ENCODE peak calls at places on chromosomes 1 and 21, in eight cellular contexts. Z is HEK293T, V is right atrium auricular region, K is Calu3, T is NCI-H774, A is germinal center, P is neural crest cell, H is NAMALWA. L is an unnamed sample.

GRCh38 chr21:36668713-36669112 is 30.2 kb upstream of the SIM2 start:
- DNase-seq in Z (no peak), V (no peak), K (no peak), T (no peak), A (no peak), P (no peak), H (no peak), L (no peak)

GRCh38 chr21:41948901-41949300 is 4.9 kb downstream of the C2CD2 start:
- DNase-seq in Z (no peak), V (no peak), K (no peak), T (no peak), A (no peak), P (no peak), H (no peak), L (no peak)

GRCh38 chr21:32411366-32412161 is 942 bp upstream of the EVA1C start:
- DNase-seq in Z (no peak), V (peak; percentile 96), K (peak; percentile 45), T (peak; percentile 52), A (peak; percentile 9), P (no peak), H (no peak), L (peak; percentile 46)

GRCh38 chr1:30867537-30867936 is 41.0 kb downstream of the SDC3 start:
- DNase-seq in Z (no peak), V (no peak), K (no peak), T (no peak), A (no peak), P (no peak), H (no peak), L (no peak)

GRCh38 chr1:57067863-57068262 is 102.0 kb upstream of the C8B start:
- DNase-seq in Z (no peak), V (no peak), K (no peak), T (no peak), A (no peak), P (no peak), H (no peak), L (no peak)

GRCh38 chr1:71861022-71861421 is 421.3 kb downstream of the NEGR1 start:
- DNase-seq in Z (no peak), V (no peak), K (no peak), T (no peak), A (no peak), P (no peak), H (no peak), L (no peak)

GRCh38 chr1:248873993-248874671 is 15.2 kb upstream of the ZNF692 start:
- DNase-seq in Z (peak; percentile 49), V (peak; percentile 89), K (peak; percentile 87), T (peak; percentile 89), A (peak; percentile 60), P (peak; percentile 77), H (peak; percentile 93), L (peak; percentile 73)

GRCh38 chr1:234998174-234998741 is 130.4 kb downstream of the TOMM20 start:
- DNase-seq in Z (no peak), V (peak; percentile 88), K (peak; percentile 83), T (no peak), A (no peak), P (no peak), H (no peak), L (no peak)

GRCh38 chr1:229397762-229398161 is 36.1 kb downstream of the ACTA1 start:
- DNase-seq in Z (no peak), V (no peak), K (no peak), T (no peak), A (no peak), P (no peak), H (no peak), L (no peak)

GRCh38 chr1:55275976-55276375 is 60.8 kb upstream of the USP24 start:
- DNase-seq in Z (no peak), V (no peak), K (no peak), T (no peak), A (no peak), P (no peak), H (no peak), L (no peak)

GRCh38 chr1:209884249-209884648 is 53.8 kb upstream of the SYT14 start:
- DNase-seq in Z (no peak), V (no peak), K (no peak), T (no peak), A (no peak), P (no peak), H (no peak), L (no peak)

GRCh38 chr1:8200317-8201115 is 117.4 kb upstream of the SLC45A1 start:
- DNase-seq in Z (no peak), V (no peak), K (no peak), T (no peak), A (no peak), P (no peak), H (no peak), L (no peak)

GRCh38 chr21:31647650-31648049 is 11.8 kb upstream of the SOD1 start:
- DNase-seq in Z (no peak), V (no peak), K (no peak), T (no peak), A (peak; percentile 51), P (no peak), H (no peak), L (no peak)

GRCh38 chr1:192951961-192952460 is 107.1 kb downstream of the UCHL5 start:
- DNase-seq in Z (no peak), V (no peak), K (no peak), T (no peak), A (peak; percentile 25), P (no peak), H (peak; percentile 18), L (no peak)

GRCh38 chr1:14826172-14826636 is 227.7 kb downstream of the KAZN start:
- DNase-seq in Z (no peak), V (peak; percentile 60), K (no peak), T (no peak), A (no peak), P (no peak), H (no peak), L (no peak)

GRCh38 chr1:19744335-19744743 is 55.4 kb downstream of the TMCO4 start:
- DNase-seq in Z (no peak), V (no peak), K (no peak), T (no peak), A (no peak), P (no peak), H (no peak), L (no peak)

GRCh38 chr1:42750041-42750440 is 10.0 kb upstream of the CLDN19 start:
- DNase-seq in Z (no peak), V (no peak), K (no peak), T (no peak), A (no peak), P (no peak), H (no peak), L (no peak)

GRCh38 chr21:42737969-42738590 is 84.7 kb downstream of the PDE9A start:
- DNase-seq in Z (no peak), V (peak; percentile 63), K (peak; percentile 24), T (no peak), A (no peak), P (no peak), H (no peak), L (peak; percentile 8)

GRCh38 chr21:35622612-35623011 is 437.7 kb downstream of the SETD4 start:
- DNase-seq in Z (no peak), V (no peak), K (no peak), T (no peak), A (no peak), P (no peak), H (no peak), L (no peak)

GRCh38 chr1:161763522-161764098 is 2.5 kb upstream of the ATF6 start:
- DNase-seq in Z (peak; percentile 52), V (no peak), K (peak; percentile 56), T (no peak), A (peak; percentile 63), P (no peak), H (peak; percentile 87), L (peak; percentile 21)

GRCh38 chr1:36766481-36766880 is 267.8 kb downstream of the GRIK3 start:
- DNase-seq in Z (no peak), V (no peak), K (no peak), T (no peak), A (no peak), P (no peak), H (no peak), L (no peak)

GRCh38 chr1:111903148-111903857 is 86.2 kb downstream of the KCND3 start:
- DNase-seq in Z (no peak), V (no peak), K (no peak), T (no peak), A (no peak), P (no peak), H (no peak), L (no peak)

GRCh38 chr1:208880433-208881100 is 636.4 kb upstream of the PLXNA2 start:
- DNase-seq in Z (no peak), V (no peak), K (no peak), T (no peak), A (no peak), P (no peak), H (no peak), L (no peak)

GRCh38 chr1:149843302-149844041 is 55.9 kb upstream of the BOLA1 start:
- DNase-seq in Z (no peak), V (no peak), K (no peak), T (no peak), A (no peak), P (no peak), H (peak; percentile 82), L (peak; percentile 1)

GRCh38 chr1:88877382-88877825 is 14.0 kb downstream of the GTF2B start:
- DNase-seq in Z (peak; percentile 26), V (no peak), K (no peak), T (no peak), A (peak; percentile 7), P (no peak), H (peak; percentile 47), L (no peak)

L was measured in activated T-helper 1 cell treated with anti-CD3 and anti-CD28 coated beads, Interleukin-12 subunit alpha, Interleukin-12 subunit beta, Interleukin-2, Interleukin-4 antibody, amounts not matched to agents 30 ng/mL and 10 ng/mL and 1 ng/mL, durations not matched to agents 14 hours and 24 hours and 36 hours.